ENCODE peak calls at places on chromosomes 2 and 18, in seven cellular contexts. N is cardiac fibroblast; I is GM12864; X is heart left ventricle; R is choroid plexus epithelial cell; S is CD8-positive, alpha-beta T cell; B is left ventricle myocardium inferior. G is an unnamed sample.
A peak's percentile ranks its signal among the peaks of the same experiment; 100 is the strongest.

GRCh38 chr18:26956894-26957293 is 91.4 kb upstream of the AQP4 start:
- DNase-seq in N (no peak), I (no peak), X (no peak), R (no peak), S (no peak), B (no peak), G (no peak)

GRCh38 chr2:100019499-100019898 is 122.9 kb downstream of the AFF3 start:
- DNase-seq in N (no peak), I (no peak), X (no peak), R (no peak), S (no peak), B (no peak), G (no peak)

GRCh38 chr2:41768301-41768700 is 279.5 kb upstream of the PKDCC start:
- DNase-seq in N (no peak), I (no peak), X (no peak), R (no peak), S (no peak), B (peak; percentile 22), G (no peak)

GRCh38 chr2:20231632-20232031 is 6.7 kb upstream of the SDC1 start:
- DNase-seq in N (no peak), I (no peak), X (no peak), R (no peak), S (no peak), B (no peak), G (no peak)

GRCh38 chr2:3316456-3317276 is 61.0 kb downstream of the EIPR1 start:
- DNase-seq in N (no peak), I (no peak), X (no peak), R (peak; percentile 11), S (no peak), B (no peak), G (no peak)

GRCh38 chr18:45656194-45656593 is 40.9 kb downstream of the SLC14A2 start:
- DNase-seq in N (no peak), I (no peak), X (no peak), R (no peak), S (peak; percentile 4), B (no peak), G (no peak)

GRCh38 chr2:129006135-129006885 is 687.6 kb upstream of the HS6ST1 start:
- DNase-seq in N (no peak), I (no peak), X (no peak), R (no peak), S (no peak), B (no peak), G (no peak)

GRCh38 chr2:224009605-224010330 is 29.3 kb downstream of the SERPINE2 start:
- DNase-seq in N (peak; percentile 56), I (no peak), X (no peak), R (peak; percentile 23), S (no peak), B (no peak), G (peak; percentile 54)

GRCh38 chr2:86765308-86765695 is 25.4 kb downstream of the CD8A start:
- DNase-seq in N (no peak), I (no peak), X (no peak), R (no peak), S (no peak), B (no peak), G (no peak)

GRCh38 chr2:135960598-135961551 is 24.6 kb downstream of the DARS1 start:
- DNase-seq in N (peak; percentile 67), I (no peak), X (no peak), R (peak; percentile 53), S (no peak), B (no peak), G (peak; percentile 74)

GRCh38 chr2:136057023-136057801 is 60.7 kb downstream of the CXCR4 start:
- DNase-seq in N (no peak), I (peak; percentile 26), X (no peak), R (no peak), S (no peak), B (no peak), G (no peak)

GRCh38 chr2:24049485-24050021 is at the start of gene FKBP1B:
- DNase-seq in N (peak; percentile 55), I (peak; percentile 18), X (peak; percentile 66), R (peak; percentile 55), S (peak; percentile 59), B (peak; percentile 62), G (peak; percentile 47)

GRCh38 chr18:25053484-25053883 is 298.5 kb downstream of the ZNF521 start:
- DNase-seq in N (no peak), I (no peak), X (no peak), R (no peak), S (no peak), B (no peak), G (peak; percentile 3)

GRCh38 chr2:234411793-234412192 is 85.1 kb downstream of the ARL4C start:
- DNase-seq in N (no peak), I (peak; percentile 67), X (no peak), R (no peak), S (no peak), B (no peak), G (no peak)

GRCh38 chr2:37570773-37571570 is 100.5 kb downstream of the CDC42EP3 start:
- DNase-seq in N (peak; percentile 75), I (peak; percentile 85), X (peak; percentile 47), R (peak; percentile 89), S (no peak), B (no peak), G (peak; percentile 77)

GRCh38 chr2:223058952-223059716 is 7.1 kb downstream of the KCNE4 start:
- DNase-seq in N (no peak), I (no peak), X (no peak), R (peak; percentile 58), S (no peak), B (no peak), G (no peak)

GRCh38 chr2:30747206-30747605 is 60.0 kb downstream of the CAPN13 start:
- DNase-seq in N (no peak), I (no peak), X (no peak), R (no peak), S (no peak), B (no peak), G (no peak)

GRCh38 chr2:241201445-241202267 is 13.2 kb downstream of the ANO7 start:
- DNase-seq in N (no peak), I (no peak), X (peak; percentile 9), R (no peak), S (no peak), B (no peak), G (no peak)

GRCh38 chr18:51857989-51858388 is 482.0 kb upstream of the DCC start:
- DNase-seq in N (no peak), I (no peak), X (no peak), R (no peak), S (no peak), B (no peak), G (no peak)

GRCh38 chr2:160156084-160156483 is 44.0 kb downstream of the ITGB6 start:
- DNase-seq in N (no peak), I (no peak), X (no peak), R (no peak), S (no peak), B (no peak), G (no peak)

GRCh38 chr18:623760-624620 is 27.2 kb downstream of the CLUL1 start:
- DNase-seq in N (peak; percentile 87), I (peak; percentile 27), X (peak; percentile 64), R (peak; percentile 91), S (peak; percentile 61), B (peak; percentile 30), G (peak; percentile 87)

GRCh38 chr2:143397886-143398614 is 268.8 kb downstream of the ARHGAP15 start:
- DNase-seq in N (peak; percentile 16), I (no peak), X (no peak), R (peak; percentile 63), S (no peak), B (no peak), G (peak; percentile 41)

GRCh38 chr2:3293221-3293620 is 84.4 kb downstream of the EIPR1 start:
- DNase-seq in N (no peak), I (no peak), X (no peak), R (no peak), S (no peak), B (no peak), G (no peak)

GRCh38 chr2:15594291-15595256 is 2.9 kb downstream of the DDX1 start:
- DNase-seq in N (no peak), I (no peak), X (no peak), R (no peak), S (no peak), B (no peak), G (no peak)

GRCh38 chr2:15595342-15595905 is 3.8 kb downstream of the DDX1 start:
- DNase-seq in N (no peak), I (no peak), X (no peak), R (no peak), S (no peak), B (no peak), G (no peak)

GRCh38 chr2:15591692-15592463 is at the start of gene DDX1:
- DNase-seq in N (peak; percentile 91), I (peak; percentile 53), X (peak; percentile 86), R (peak; percentile 89), S (peak; percentile 92), B (peak; percentile 84), G (peak; percentile 87)

GRCh38 chr2:15591373-15591691 is 336 bp upstream of the DDX1 start:
- DNase-seq in N (no peak), I (no peak), X (no peak), R (no peak), S (no peak), B (no peak), G (no peak)

GRCh38 chr2:15593327-15593705 is 1.6 kb downstream of the DDX1 start:
- DNase-seq in N (no peak), I (no peak), X (no peak), R (no peak), S (no peak), B (no peak), G (no peak)
- H3K4me3 ChIP-seq in N (no peak overlapping the region), I (no peak overlapping the region), X (peak overlapping the region; percentile 89), R (no peak overlapping the region), S (no peak overlapping the region), B (peak overlapping the region; percentile 98), G (peak overlapping the region; percentile 93)

DNA sequence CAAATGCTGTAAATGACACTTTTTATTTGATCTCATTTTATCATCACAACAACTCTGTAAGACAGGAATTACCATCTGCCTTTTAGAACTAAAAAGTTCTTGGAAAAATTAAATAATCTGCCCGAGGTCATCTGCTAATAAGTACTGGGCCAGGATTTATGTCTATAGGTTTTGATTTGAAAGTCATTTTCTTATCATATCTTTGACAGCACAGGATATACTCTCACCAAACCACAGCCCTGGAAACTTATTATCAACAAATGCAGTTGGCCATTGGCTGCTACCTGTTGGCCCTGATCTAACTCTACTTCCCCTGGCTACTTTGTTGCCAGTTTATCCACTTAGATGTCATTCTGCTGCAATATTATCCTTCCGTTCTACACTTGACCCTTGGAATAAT is 354.6 kb downstream of the RAD51AP2 start:
- DNase-seq in N (no peak), I (no peak), X (no peak), R (no peak), S (no peak), B (no peak), G (no peak)
- H3K4me3 ChIP-seq in N (no peak overlapping the region), I (no peak overlapping the region), X (no peak overlapping the region), R (no peak overlapping the region), S (no peak overlapping the region), B (no peak overlapping the region), G (no peak overlapping the region)

GRCh38 chr18:79406708-79407107 is 11.0 kb downstream of the NFATC1 start:
- DNase-seq in N (no peak), I (no peak), X (peak; percentile 23), R (no peak), S (no peak), B (peak; percentile 13), G (no peak)
- H3K4me3 ChIP-seq in N (no peak overlapping the region), I (no peak overlapping the region), X (no peak overlapping the region), R (no peak overlapping the region), S (peak overlapping the region; percentile 38), B (no peak overlapping the region), G (no peak overlapping the region)

DNA sequence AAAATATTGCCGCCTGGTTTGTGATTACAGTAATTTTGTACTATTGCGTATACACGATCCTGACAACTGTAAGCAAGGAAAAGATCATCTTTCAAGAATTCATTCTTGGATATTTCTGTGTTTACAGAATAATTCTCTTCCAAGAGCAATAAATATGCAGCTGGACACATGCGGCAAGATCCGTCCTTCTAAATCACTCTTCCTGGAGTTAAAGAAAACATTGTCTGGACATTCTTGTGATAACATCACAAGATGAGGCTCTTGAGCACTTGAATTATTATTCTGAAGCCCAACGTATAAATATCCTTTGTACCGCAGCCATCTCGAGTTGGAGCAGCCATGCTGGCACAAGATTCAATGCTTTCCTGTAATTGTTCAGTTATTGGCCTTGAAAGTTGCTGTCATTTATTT is 9.9 kb downstream of the FHL2 start:
- DNase-seq in N (peak; percentile 94), I (no peak), X (peak; percentile 29), R (peak; percentile 97), S (no peak), B (no peak), G (peak; percentile 96)
- H3K4me3 ChIP-seq in N (no peak overlapping the region), I (no peak overlapping the region), X (no peak overlapping the region), R (no peak overlapping the region), S (no peak overlapping the region), B (peak overlapping the region; percentile 14), G (no peak overlapping the region)